ENCODE peak calls at places on chromosomes 6 and 20, in five cellular contexts. X is fibroblast of lung, B is SK-N-SH, H is heart left ventricle, K is AG04449. F is an unnamed sample.

GRCh38 chr6:130848945-130849344 is 21.7 kb downstream of the SMLR1 start:
- DNase-seq in H (no peak), X (no peak), B (no peak), K (no peak), F (no peak)

GRCh38 chr6:52420668-52421358 is 671 bp downstream of the EFHC1 start:
- DNase-seq in H (no peak), K (no peak), X (peak; percentile 38), B (peak; percentile 53), F (peak; percentile 42)

GRCh38 chr6:39207421-39208232 is 21.6 kb downstream of the KCNK5 start:
- DNase-seq in B (no peak), H (peak; percentile 22), K (no peak), X (no peak), F (no peak)

GRCh38 chr20:62202676-62203377 is 17.3 kb downstream of the HRH3 start:
- DNase-seq in H (no peak), B (no peak), X (no peak), K (no peak), F (no peak)

GRCh38 chr20:33753763-33754162 is 22.0 kb downstream of the ZNF341 start:
- DNase-seq in X (peak; percentile 22), K (no peak), B (no peak), H (no peak), F (no peak)

GRCh38 chr20:57450419-57450818 is 59.2 kb downstream of the RBM38 start:
- DNase-seq in K (no peak), B (peak; percentile 92), X (no peak), H (peak; percentile 76), F (no peak)

GRCh38 chr20:38452880-38453624 is 17.9 kb upstream of the SNHG17 start:
- DNase-seq in H (no peak), B (no peak), X (peak; percentile 59), K (no peak), F (peak; percentile 64)

GRCh38 chr6:165880721-165881120 is 217.7 kb upstream of the PDE10A start:
- DNase-seq in K (no peak), X (peak; percentile 38), H (no peak), B (no peak), F (no peak)

GRCh38 chr6:40011844-40012243 is 77.6 kb upstream of the MOCS1 start:
- DNase-seq in B (no peak), H (no peak), X (no peak), K (no peak), F (no peak)

GRCh38 chr20:46849269-46849668 is 45.4 kb upstream of the EYA2 start:
- DNase-seq in K (no peak), X (no peak), B (no peak), H (no peak), F (no peak)

GRCh38 chr20:36483919-36484808 is 57.2 kb upstream of the MYL9 start:
- DNase-seq in H (no peak), K (no peak), X (no peak), B (peak; percentile 63), F (peak; percentile 47)

GRCh38 chr6:105135907-105136432 is 43.8 kb downstream of the POPDC3 start:
- DNase-seq in H (no peak), X (peak; percentile 24), B (no peak), K (no peak), F (peak; percentile 33)

GRCh38 chr6:148857817-148858390 is 111.1 kb downstream of the UST start:
- DNase-seq in B (no peak), X (peak; percentile 76), K (peak; percentile 94), H (no peak), F (peak; percentile 88)

GRCh38 chr6:113352831-113353230 is 504.3 kb upstream of the MARCKS start:
- DNase-seq in B (no peak), H (no peak), X (no peak), K (no peak), F (no peak)

GRCh38 chr20:36830791-36831691 is 44.9 kb upstream of the TLDC2 start:
- DNase-seq in K (no peak), B (peak; percentile 61), H (peak; percentile 84), X (peak; percentile 79), F (no peak)

GRCh38 chr6:17313971-17314370 is 32.8 kb downstream of the RBM24 start:
- DNase-seq in X (no peak), K (no peak), B (no peak), H (no peak), F (no peak)

DNA sequence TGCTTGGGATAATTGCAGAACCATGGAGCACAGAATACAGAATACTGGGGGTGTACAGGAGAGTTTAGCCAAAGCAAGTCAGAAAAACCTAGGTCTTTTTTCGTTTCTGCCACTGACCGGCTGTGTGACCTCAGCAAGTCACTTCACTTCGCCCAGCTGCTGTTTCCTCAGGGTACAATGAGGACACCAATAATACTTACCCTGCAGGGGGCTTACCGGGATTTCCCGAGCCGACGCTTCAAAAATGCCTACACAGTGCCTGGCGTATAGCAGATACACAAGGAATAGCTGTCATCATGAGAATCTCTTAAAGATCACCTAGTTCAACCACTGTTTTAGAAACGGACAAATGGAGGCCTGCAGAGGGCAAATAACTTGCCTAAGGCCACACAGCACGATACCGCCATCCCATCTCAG is 772 bp downstream of the RIPOR3 start:
- DNase-seq in H (no peak), X (no peak), B (no peak), K (no peak), F (peak; percentile 22)
- H3K4me3 ChIP-seq in H (peak overlapping the region; percentile 33), X (peak overlapping the region; percentile 26), B (peak overlapping the region; percentile 33), K (no peak overlapping the region), F (no peak overlapping the region)

GRCh38 chr6:35494161-35494563 is 2.7 kb downstream of the TEAD3 start:
- DNase-seq in K (no peak), X (no peak), H (no peak), B (peak; percentile 34), F (no peak)
- H3K4me3 ChIP-seq in K (peak overlapping the region; percentile 77), X (no peak overlapping the region), H (no peak overlapping the region), B (no peak overlapping the region), F (no peak overlapping the region)

GRCh38 chr6:110287462-110288341 is 70.4 kb downstream of the METTL24 start:
- DNase-seq in K (no peak), H (no peak), B (no peak), X (no peak), F (no peak)
- H3K4me3 ChIP-seq in K (no peak overlapping the region), H (no peak overlapping the region), B (no peak overlapping the region), X (no peak overlapping the region), F (no peak overlapping the region)

GRCh38 chr20:23634985-23635767 is 2.6 kb downstream of the CST3 start:
- DNase-seq in B (no peak), X (no peak), K (no peak), H (no peak), F (no peak)

GRCh38 chr20:23636182-23636907 is 1.4 kb downstream of the CST3 start:
- DNase-seq in B (no peak), H (peak; percentile 60), K (no peak), X (no peak), F (no peak)

GRCh38 chr20:23637282-23638221 is at the start of gene CST3:
- DNase-seq in H (peak; percentile 95), X (peak; percentile 88), B (peak; percentile 91), K (peak; percentile 9), F (peak; percentile 90)

GRCh38 chr20:23638309-23638708 is 554 bp upstream of the CST3 start:
- DNase-seq in X (no peak), B (no peak), H (peak; percentile 56), K (no peak), F (no peak)

GRCh38 chr20:23636908-23637281 is 860 bp downstream of the CST3 start:
- DNase-seq in X (no peak), B (no peak), K (no peak), H (no peak), F (no peak)
- H3K4me3 ChIP-seq in X (peak overlapping the region; percentile 63), B (peak overlapping the region; percentile 87), K (peak overlapping the region; percentile 80), H (peak overlapping the region; percentile 96), F (peak overlapping the region; percentile 65)

GRCh38 chr6:159041181-159041580 is 3.6 kb downstream of the TAGAP start:
- DNase-seq in X (no peak), H (no peak), K (no peak), B (no peak), F (no peak)

GRCh38 chr6:159036673-159037072 is 8.1 kb downstream of the TAGAP start:
- DNase-seq in X (no peak), H (no peak), K (no peak), B (no peak), F (no peak)

GRCh38 chr6:159037746-159038290 is 7.0 kb downstream of the TAGAP start:
- DNase-seq in K (no peak), B (no peak), X (no peak), H (no peak), F (no peak)

GRCh38 chr6:159039885-159040258 is 4.9 kb downstream of the TAGAP start:
- DNase-seq in X (no peak), B (no peak), H (no peak), K (no peak), F (no peak)

DNA sequence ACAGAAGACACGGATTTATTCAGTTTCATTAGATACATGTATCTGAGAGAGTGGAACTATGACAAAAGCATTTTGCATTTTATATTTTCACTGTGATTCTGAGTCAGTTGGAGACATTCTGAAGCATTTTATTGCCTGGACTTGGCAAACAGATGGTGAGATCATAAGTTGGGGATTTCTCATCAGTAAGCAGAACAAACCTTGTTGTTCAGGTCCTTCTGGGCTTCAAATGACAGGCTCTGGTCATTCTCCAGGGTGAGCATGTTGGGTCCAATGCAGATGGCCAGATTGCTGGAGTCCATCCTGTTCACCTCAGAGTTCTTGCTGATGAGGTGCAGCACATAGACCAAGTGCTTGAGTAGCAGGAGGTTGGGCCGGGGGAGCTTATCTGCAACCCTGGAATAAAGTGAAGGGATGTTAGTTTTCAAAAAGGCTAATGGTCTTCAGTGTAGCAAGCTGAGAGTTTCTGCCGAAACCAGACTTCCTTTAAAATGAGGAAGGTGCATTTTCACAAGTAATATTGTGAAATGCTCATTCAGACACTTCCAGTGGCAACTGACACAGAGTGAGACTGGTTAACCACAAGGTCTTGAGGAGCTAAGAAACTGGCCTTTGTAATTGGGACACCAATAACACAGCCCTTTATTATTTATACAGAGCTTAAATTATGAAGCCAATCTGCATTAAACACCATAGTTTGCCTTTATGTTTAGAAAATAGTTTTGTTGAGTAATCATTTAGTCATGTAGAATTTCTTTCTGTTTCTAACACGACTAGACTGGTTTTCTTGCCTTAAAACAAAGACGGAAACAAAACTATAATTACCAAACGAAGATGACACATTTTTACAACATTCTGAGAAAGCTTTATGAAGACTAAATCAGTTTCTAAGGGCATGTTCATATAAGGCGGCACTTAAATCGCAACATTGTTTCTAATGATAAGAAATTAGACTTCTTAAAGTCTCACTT is 5.6 kb downstream of the TAGAP start:
- DNase-seq in H (no peak), K (peak; percentile 19), X (peak; percentile 13), B (no peak), F (peak; percentile 28)
- H3K4me3 ChIP-seq in H (no peak overlapping the region), K (no peak overlapping the region), X (no peak overlapping the region), B (no peak overlapping the region), F (no peak overlapping the region)

GRCh38 chr6:116512155-116512559 is 718 bp downstream of the CALHM5 start:
- DNase-seq in X (peak; percentile 43), H (no peak), K (no peak), B (no peak), F (no peak)
- H3K4me3 ChIP-seq in X (peak overlapping the region; percentile 61), H (peak overlapping the region; percentile 29), K (peak overlapping the region; percentile 59), B (peak overlapping the region; percentile 9), F (peak overlapping the region; percentile 50)

GRCh38 chr6:33716379-33716778 is 4.9 kb upstream of the UQCC2 start:
- DNase-seq in K (no peak), H (no peak), X (no peak), B (no peak), F (no peak)
- H3K4me3 ChIP-seq in K (no peak overlapping the region), H (no peak overlapping the region), X (no peak overlapping the region), B (no peak overlapping the region), F (no peak overlapping the region)

GRCh38 chr6:12007915-12008286 is 4.2 kb upstream of the HIVEP1 start:
- DNase-seq in K (no peak), X (no peak), B (no peak), H (no peak), F (no peak)
- H3K4me3 ChIP-seq in K (peak overlapping the region; percentile 71), X (no peak overlapping the region), B (peak overlapping the region; percentile 62), H (peak overlapping the region; percentile 42), F (peak overlapping the region; percentile 76)